ENCODE peak calls at places on chromosomes 16 and 17, in four cellular contexts. T is HuH-7; Y is adipocyte; E is activated effector memory CD4-positive, alpha-beta T cell treated with anti-CD3 and anti-CD28 coated beads, Interleukin-2, amount 50 U/mL, for 16 hours. W is an unnamed sample.

GRCh38 chr17:80408872-80409271 is 6.1 kb upstream of the ENDOV start:
- DNase-seq in T (no peak), Y (peak; percentile 20), E (no peak), W (no peak)

GRCh38 chr16:16871196-16871595 is 492.3 kb downstream of the NPIPA7 start:
- DNase-seq in T (no peak), Y (no peak), E (no peak), W (no peak)

GRCh38 chr16:20906871-20907255 is 6.3 kb downstream of the LYRM1 start:
- DNase-seq in T (no peak), Y (no peak), E (no peak), W (no peak)

GRCh38 chr17:32327911-32328310 is 14.1 kb downstream of the C17orf75 start:
- DNase-seq in T (no peak), Y (no peak), E (no peak), W (no peak)

GRCh38 chr16:89338863-89339262 is 121.4 kb downstream of the ZNF778 start:
- DNase-seq in T (peak; percentile 89), Y (no peak), E (no peak), W (no peak)

GRCh38 chr16:29975811-29976511 is 2.3 kb downstream of the TAOK2 start:
- DNase-seq in T (no peak), Y (peak; percentile 15), E (no peak), W (no peak)

GRCh38 chr17:74454197-74455024 is 12.0 kb upstream of the CD300A start:
- DNase-seq in T (no peak), Y (no peak), E (no peak), W (no peak)

GRCh38 chr16:50516890-50517289 is 31.3 kb upstream of the NKD1 start:
- DNase-seq in T (no peak), Y (no peak), E (no peak), W (no peak)

GRCh38 chr17:82332669-82333278 is 792 bp downstream of the SECTM1 start:
- DNase-seq in T (no peak), Y (peak; percentile 65), E (peak; percentile 73), W (no peak)

GRCh38 chr17:50660042-50660886 is 25.6 kb downstream of the ABCC3 start:
- DNase-seq in T (no peak), Y (peak; percentile 80), E (no peak), W (no peak)

GRCh38 chr17:46157443-46158107 is 35.7 kb downstream of the KANSL1 start:
- DNase-seq in T (no peak), Y (peak; percentile 96), E (no peak), W (no peak)

GRCh38 chr16:58027341-58028167 is 2.0 kb downstream of the MMP15 start:
- DNase-seq in T (peak; percentile 68), Y (peak; percentile 25), E (no peak), W (no peak)

GRCh38 chr17:73142763-73143395 is 21.9 kb upstream of the SSTR2 start:
- DNase-seq in T (no peak), Y (no peak), E (no peak), W (no peak)

GRCh38 chr16:17225551-17225950 is 245.2 kb downstream of the XYLT1 start:
- DNase-seq in T (no peak), Y (peak; percentile 7), E (no peak), W (no peak)

GRCh38 chr17:79214459-79214858 is 139.8 kb downstream of the ENGASE start:
- DNase-seq in T (no peak), Y (no peak), E (no peak), W (no peak)

GRCh38 chr17:58060596-58061191 is 22.5 kb upstream of the DYNLL2 start:
- DNase-seq in T (no peak), Y (no peak), E (no peak), W (no peak)

GRCh38 chr16:53745753-53746258 is 41.9 kb downstream of the FTO start:
- DNase-seq in T (no peak), Y (peak; percentile 47), E (no peak), W (no peak)

GRCh38 chr16:82846806-82847205 is 220.0 kb downstream of the CDH13 start:
- DNase-seq in T (no peak), Y (no peak), E (no peak), W (no peak)

GRCh38 chr16:16071631-16072244 is 122.3 kb downstream of the ABCC1 start:
- DNase-seq in T (no peak), Y (no peak), E (no peak), W (no peak)

GRCh38 chr17:74432484-74433391 is 850 bp downstream of the GPRC5C start:
- DNase-seq in T (no peak), Y (no peak), E (no peak), W (no peak)

GRCh38 chr17:68396795-68397536 is 60.3 kb downstream of the WIPI1 start:
- DNase-seq in T (no peak), Y (no peak), E (no peak), W (no peak)

GRCh38 chr17:41366070-41366469 is 3.5 kb downstream of the KRT33B start:
- DNase-seq in T (no peak), Y (no peak), E (no peak), W (no peak)

GRCh38 chr17:1779571-1780074 is 17.8 kb downstream of the SERPINF1 start:
- DNase-seq in T (no peak), Y (peak; percentile 96), E (no peak), W (no peak)

GRCh38 chr17:6218333-6218732 is 148.2 kb downstream of the WSCD1 start:
- DNase-seq in T (no peak), Y (no peak), E (no peak), W (no peak)

GRCh38 chr17:45428050-45428953 is 4.4 kb downstream of the ARHGAP27 start:
- DNase-seq in T (peak; percentile 94), Y (peak; percentile 85), E (peak; percentile 93), W (peak; percentile 43)

W was measured in NCI-H2081 treated with DMSO at 0.1 percent for 48 hours.